ENCODE peak calls at places on chromosomes 7 and 10, in five cellular contexts. One of them, this sample, is unnamed.

GRCh38 chr7:30027065-30027456 is 559 bp upstream of the FKBP14 start:
- DNase-seq in bronchial epithelial cell: peak
- DNase-seq in astrocyte of the spinal cord: no peak
- DNase-seq in neural progenitor cell: no peak
- DNase-seq in HCT116: no peak
- DNase-seq in this sample: peak

GRCh38 chr10:71222541-71223364 is 10.4 kb downstream of the UNC5B start:
- DNase-seq in bronchial epithelial cell: peak
- DNase-seq in astrocyte of the spinal cord: peak
- DNase-seq in neural progenitor cell: peak
- DNase-seq in HCT116: no peak
- DNase-seq in this sample: peak

GRCh38 chr10:58362026-58362799 is 23.0 kb upstream of the TFAM start:
- DNase-seq in bronchial epithelial cell: no peak
- DNase-seq in astrocyte of the spinal cord: no peak
- DNase-seq in neural progenitor cell: no peak
- DNase-seq in HCT116: no peak
- DNase-seq in this sample: no peak

GRCh38 chr7:128031901-128032604 is 816 bp upstream of the LRRC4 start:
- DNase-seq in bronchial epithelial cell: peak
- DNase-seq in astrocyte of the spinal cord: peak
- DNase-seq in neural progenitor cell: peak
- DNase-seq in HCT116: no peak
- DNase-seq in this sample: peak

GRCh38 chr7:71612892-71613291 is 480.9 kb downstream of the GALNT17 start:
- DNase-seq in bronchial epithelial cell: no peak
- DNase-seq in astrocyte of the spinal cord: peak
- DNase-seq in neural progenitor cell: peak
- DNase-seq in HCT116: no peak
- DNase-seq in this sample: no peak

GRCh38 chr10:50605280-50606270 is 18.2 kb downstream of the SGMS1 start:
- DNase-seq in bronchial epithelial cell: peak
- DNase-seq in astrocyte of the spinal cord: peak
- DNase-seq in neural progenitor cell: no peak
- DNase-seq in HCT116: no peak
- DNase-seq in this sample: peak

GRCh38 chr7:74012842-74013249 is 15.1 kb upstream of the ELN start:
- DNase-seq in bronchial epithelial cell: peak
- DNase-seq in astrocyte of the spinal cord: no peak
- DNase-seq in neural progenitor cell: no peak
- DNase-seq in HCT116: no peak
- DNase-seq in this sample: peak

GRCh38 chr10:31001740-31002139 is 29.9 kb downstream of the ZNF438 start:
- DNase-seq in bronchial epithelial cell: peak
- DNase-seq in astrocyte of the spinal cord: no peak
- DNase-seq in neural progenitor cell: no peak
- DNase-seq in HCT116: no peak
- DNase-seq in this sample: no peak

GRCh38 chr7:27128034-27128433 is 2.5 kb downstream of the HOXA4 start:
- DNase-seq in bronchial epithelial cell: no peak
- DNase-seq in astrocyte of the spinal cord: peak
- DNase-seq in neural progenitor cell: no peak
- DNase-seq in HCT116: no peak
- DNase-seq in this sample: no peak

GRCh38 chr7:134473861-134474291 is 15.0 kb upstream of the AKR1B1 start:
- DNase-seq in bronchial epithelial cell: peak
- DNase-seq in astrocyte of the spinal cord: no peak
- DNase-seq in neural progenitor cell: no peak
- DNase-seq in HCT116: no peak
- DNase-seq in this sample: no peak

GRCh38 chr10:104049497-104050250 is 36.0 kb downstream of the COL17A1 start:
- DNase-seq in bronchial epithelial cell: peak
- DNase-seq in astrocyte of the spinal cord: peak
- DNase-seq in neural progenitor cell: no peak
- DNase-seq in HCT116: peak
- DNase-seq in this sample: no peak

GRCh38 chr10:31760674-31761081 is 168.0 kb downstream of the ARHGAP12 start:
- DNase-seq in bronchial epithelial cell: no peak
- DNase-seq in astrocyte of the spinal cord: no peak
- DNase-seq in neural progenitor cell: no peak
- DNase-seq in HCT116: no peak
- DNase-seq in this sample: peak

GRCh38 chr7:131765575-131765974 is 209.1 kb upstream of the PODXL start:
- DNase-seq in bronchial epithelial cell: no peak
- DNase-seq in astrocyte of the spinal cord: no peak
- DNase-seq in neural progenitor cell: no peak
- DNase-seq in HCT116: no peak
- DNase-seq in this sample: no peak

GRCh38 chr7:102828291-102828690 is 79.5 kb downstream of the FAM185A start:
- DNase-seq in bronchial epithelial cell: peak
- DNase-seq in astrocyte of the spinal cord: no peak
- DNase-seq in neural progenitor cell: no peak
- DNase-seq in HCT116: no peak
- DNase-seq in this sample: no peak

GRCh38 chr10:5041471-5042023 is 37.9 kb upstream of the AKR1C2 start:
- DNase-seq in bronchial epithelial cell: no peak
- DNase-seq in astrocyte of the spinal cord: no peak
- DNase-seq in neural progenitor cell: no peak
- DNase-seq in HCT116: no peak
- DNase-seq in this sample: no peak

GRCh38 chr7:37320840-37321468 is 127.7 kb downstream of the ELMO1 start:
- DNase-seq in bronchial epithelial cell: peak
- DNase-seq in astrocyte of the spinal cord: no peak
- DNase-seq in neural progenitor cell: no peak
- DNase-seq in HCT116: no peak
- DNase-seq in this sample: no peak

GRCh38 chr7:72019436-72019835 is 392.7 kb downstream of the CALN1 start:
- DNase-seq in bronchial epithelial cell: no peak
- DNase-seq in astrocyte of the spinal cord: no peak
- DNase-seq in neural progenitor cell: no peak
- DNase-seq in HCT116: no peak
- DNase-seq in this sample: no peak

GRCh38 chr7:126052229-126052628 is 1122.6 kb upstream of the POT1 start:
- DNase-seq in bronchial epithelial cell: no peak
- DNase-seq in astrocyte of the spinal cord: no peak
- DNase-seq in neural progenitor cell: no peak
- DNase-seq in HCT116: no peak
- DNase-seq in this sample: no peak

GRCh38 chr10:35336921-35337741 is 822 bp downstream of the CCNY start:
- DNase-seq in bronchial epithelial cell: no peak
- DNase-seq in astrocyte of the spinal cord: no peak
- DNase-seq in neural progenitor cell: peak
- DNase-seq in HCT116: no peak
- DNase-seq in this sample: no peak

GRCh38 chr7:144824360-144824759 is 11.5 kb downstream of the TPK1 start:
- DNase-seq in bronchial epithelial cell: peak
- DNase-seq in astrocyte of the spinal cord: peak
- DNase-seq in neural progenitor cell: no peak
- DNase-seq in HCT116: no peak
- DNase-seq in this sample: no peak

GRCh38 chr7:50469181-50469580 is 19.0 kb upstream of the FIGNL1 start:
- DNase-seq in bronchial epithelial cell: no peak
- DNase-seq in astrocyte of the spinal cord: no peak
- DNase-seq in neural progenitor cell: no peak
- DNase-seq in HCT116: no peak
- DNase-seq in this sample: no peak

GRCh38 chr7:37943905-37944736 is 23.7 kb downstream of the EPDR1 start:
- DNase-seq in bronchial epithelial cell: peak
- DNase-seq in astrocyte of the spinal cord: no peak
- DNase-seq in neural progenitor cell: no peak
- DNase-seq in HCT116: no peak
- DNase-seq in this sample: peak

GRCh38 chr10:124997246-124997790 is 55.4 kb downstream of the ZRANB1 start:
- DNase-seq in bronchial epithelial cell: no peak
- DNase-seq in astrocyte of the spinal cord: no peak
- DNase-seq in neural progenitor cell: no peak
- DNase-seq in HCT116: no peak
- DNase-seq in this sample: no peak

GRCh38 chr10:15200626-15201025 is 32.1 kb upstream of the NMT2 start:
- DNase-seq in bronchial epithelial cell: peak
- DNase-seq in astrocyte of the spinal cord: peak
- DNase-seq in neural progenitor cell: no peak
- DNase-seq in HCT116: peak
- DNase-seq in this sample: no peak

GRCh38 chr7:98283887-98284222 is 2.4 kb downstream of the BRI3 start:
- DNase-seq in bronchial epithelial cell: no peak
- DNase-seq in astrocyte of the spinal cord: no peak
- DNase-seq in neural progenitor cell: no peak
- DNase-seq in HCT116: no peak
- DNase-seq in this sample: no peak

GRCh38 chr10:50740351-50740688 is 584 bp downstream of the ASAH2B start:
- DNase-seq in bronchial epithelial cell: peak
- DNase-seq in astrocyte of the spinal cord: peak
- DNase-seq in neural progenitor cell: peak
- DNase-seq in HCT116: no peak
- DNase-seq in this sample: peak

GRCh38 chr7:108109216-108109908 is 20.8 kb downstream of the LAMB4 start:
- DNase-seq in bronchial epithelial cell: peak
- DNase-seq in astrocyte of the spinal cord: no peak
- DNase-seq in neural progenitor cell: peak
- DNase-seq in HCT116: peak
- DNase-seq in this sample: peak
- TF ChIP-seq CTCF in bronchial epithelial cell: peak
- TF ChIP-seq CTCF in astrocyte of the spinal cord: peak
- TF ChIP-seq CTCF in neural progenitor cell: peak
- TF ChIP-seq CTCF in HCT116: peak
- TF ChIP-seq CTCF in this sample: peak

GRCh38 chr7:136710751-136711150 is 157.7 kb upstream of the CHRM2 start:
- DNase-seq in bronchial epithelial cell: no peak
- DNase-seq in astrocyte of the spinal cord: no peak
- DNase-seq in neural progenitor cell: no peak
- DNase-seq in HCT116: no peak
- DNase-seq in this sample: no peak
- H3K4me3 ChIP-seq in bronchial epithelial cell: no peak
- H3K4me3 ChIP-seq in astrocyte of the spinal cord: no peak
- H3K4me3 ChIP-seq in neural progenitor cell: no peak
- H3K4me3 ChIP-seq in HCT116: no peak
- H3K4me3 ChIP-seq in this sample: no peak

GRCh38 chr7:4742051-4742573 is 33.3 kb upstream of the AP5Z1 start:
- DNase-seq in bronchial epithelial cell: no peak
- DNase-seq in astrocyte of the spinal cord: no peak
- DNase-seq in neural progenitor cell: no peak
- DNase-seq in HCT116: no peak
- DNase-seq in this sample: no peak

GRCh38 chr7:4740796-4741195 is 34.6 kb upstream of the AP5Z1 start:
- DNase-seq in bronchial epithelial cell: no peak
- DNase-seq in astrocyte of the spinal cord: no peak
- DNase-seq in neural progenitor cell: no peak
- DNase-seq in HCT116: no peak
- DNase-seq in this sample: no peak

GRCh38 chr7:4737300-4737699 is 38.1 kb upstream of the AP5Z1 start:
- DNase-seq in bronchial epithelial cell: no peak
- DNase-seq in astrocyte of the spinal cord: no peak
- DNase-seq in neural progenitor cell: no peak
- DNase-seq in HCT116: no peak
- DNase-seq in this sample: no peak

GRCh38 chr7:4738711-4739527 is 36.5 kb upstream of the AP5Z1 start:
- DNase-seq in bronchial epithelial cell: peak
- DNase-seq in astrocyte of the spinal cord: peak
- DNase-seq in neural progenitor cell: peak
- DNase-seq in HCT116: peak
- DNase-seq in this sample: peak

DNA sequence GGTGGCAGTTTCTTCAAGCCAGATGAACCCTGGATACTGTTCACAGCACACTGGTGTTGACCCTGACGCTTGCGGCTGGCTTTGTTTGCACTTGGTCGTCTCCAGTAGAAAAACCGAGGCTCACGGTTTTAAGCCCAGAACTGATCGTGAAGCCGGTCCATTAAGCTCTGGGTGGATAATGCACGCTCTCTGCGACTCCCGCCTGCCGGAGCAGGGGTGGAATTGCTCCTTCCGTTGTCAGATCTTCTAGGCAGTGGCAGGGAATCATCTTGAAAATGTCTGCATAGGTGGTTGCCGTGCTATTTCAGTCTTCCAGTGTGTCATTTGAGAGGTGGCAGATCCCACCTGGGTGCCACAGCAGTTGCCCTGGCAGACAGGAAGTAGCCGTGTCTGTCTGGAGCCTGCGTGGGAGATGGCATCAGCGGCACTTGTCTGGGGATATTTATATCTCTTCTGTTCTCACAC is 35.9 kb upstream of the AP5Z1 start:
- DNase-seq in bronchial epithelial cell: peak
- DNase-seq in astrocyte of the spinal cord: peak
- DNase-seq in neural progenitor cell: peak
- DNase-seq in HCT116: no peak
- DNase-seq in this sample: peak
- TF ChIP-seq CTCF in bronchial epithelial cell: peak
- TF ChIP-seq CTCF in astrocyte of the spinal cord: peak
- TF ChIP-seq CTCF in neural progenitor cell: no peak
- TF ChIP-seq CTCF in HCT116: no peak
- TF ChIP-seq CTCF in this sample: peak

GRCh38 chr7:100171087-100171681 is 2.8 kb upstream of the GAL3ST4 start:
- DNase-seq in bronchial epithelial cell: no peak
- DNase-seq in astrocyte of the spinal cord: no peak
- DNase-seq in neural progenitor cell: peak
- DNase-seq in HCT116: no peak
- DNase-seq in this sample: no peak
- H3K4me3 ChIP-seq in bronchial epithelial cell: peak
- H3K4me3 ChIP-seq in astrocyte of the spinal cord: peak
- H3K4me3 ChIP-seq in neural progenitor cell: peak
- H3K4me3 ChIP-seq in HCT116: no peak
- H3K4me3 ChIP-seq in this sample: no peak

DNA sequence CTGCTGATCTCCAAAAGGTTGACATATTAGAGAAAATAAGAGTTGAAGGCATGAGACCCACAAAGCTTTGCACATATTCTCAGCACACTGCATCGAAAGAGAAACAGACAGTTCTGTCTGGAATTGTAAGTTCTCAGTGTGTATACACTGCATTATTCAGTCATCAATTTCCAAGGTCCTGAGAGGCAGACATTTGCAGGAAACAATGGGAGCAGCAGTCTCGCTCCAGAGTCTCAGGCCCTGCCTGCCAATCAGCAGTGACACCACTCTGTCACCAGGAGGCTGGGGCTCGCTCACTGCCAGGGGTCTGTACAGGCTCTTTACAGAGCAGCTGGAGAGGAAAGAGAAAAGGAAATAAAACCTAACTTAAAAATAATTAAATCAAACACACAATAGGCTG is 36.3 kb downstream of the JAZF1 start:
- DNase-seq in bronchial epithelial cell: no peak
- DNase-seq in astrocyte of the spinal cord: no peak
- DNase-seq in neural progenitor cell: peak
- DNase-seq in HCT116: no peak
- DNase-seq in this sample: no peak
- TF ChIP-seq CTCF in bronchial epithelial cell: no peak
- TF ChIP-seq CTCF in astrocyte of the spinal cord: no peak
- TF ChIP-seq CTCF in neural progenitor cell: peak
- TF ChIP-seq CTCF in HCT116: no peak
- TF ChIP-seq CTCF in this sample: no peak